ENCODE peak calls at places on chromosomes 5 and 9, in five cellular contexts. E is MCF 10A, K is mucosa of gallbladder, T is BJ, J is HuH-7. C is an unnamed sample.

GRCh38 chr9:132042324-132042723 is 37.3 kb downstream of the MED27 start:
- DNase-seq in K (no peak), T (peak), J (no peak), E (peak), C (no peak)

GRCh38 chr5:60287174-60287771 is 393.7 kb upstream of the PDE4D start:
- DNase-seq in J (peak), E (peak), K (no peak), T (no peak), C (peak)

GRCh38 chr5:158013303-158013702 is 154.4 kb upstream of the CLINT1 start:
- DNase-seq in J (no peak), K (no peak), E (no peak), T (no peak), C (peak)

GRCh38 chr9:110440161-110440560 is 102.5 kb upstream of the TXNDC8 start:
- DNase-seq in K (no peak), J (no peak), E (peak), T (peak), C (no peak)

GRCh38 chr5:65663804-65664521 is 39.1 kb downstream of the SHLD3 start:
- DNase-seq in J (peak), K (no peak), E (peak), T (no peak), C (no peak)

GRCh38 chr5:116536279-116537161 is 38.1 kb downstream of the SEMA6A start:
- DNase-seq in J (peak), T (no peak), K (peak), E (no peak), C (no peak)

GRCh38 chr5:132369012-132369470 is 469 bp upstream of the SLC22A5 start:
- DNase-seq in E (no peak), J (no peak), K (no peak), T (no peak), C (peak)

GRCh38 chr9:137300607-137301085 is 1.4 kb downstream of the NRARP start:
- DNase-seq in J (no peak), K (no peak), T (no peak), E (no peak), C (peak)

GRCh38 chr5:138544171-138545134 is 1.4 kb upstream of the ETF1 start:
- DNase-seq in T (no peak), J (no peak), E (no peak), K (no peak), C (no peak)

GRCh38 chr9:129929467-129930125 is 94.3 kb downstream of the USP20 start:
- DNase-seq in T (no peak), J (no peak), E (peak), K (no peak), C (no peak)

GRCh38 chr5:32725994-32726659 is 15.0 kb downstream of the NPR3 start:
- DNase-seq in J (no peak), T (no peak), E (no peak), K (no peak), C (no peak)

GRCh38 chr9:86947146-86948081 is at the start of gene GAS1:
- DNase-seq in K (peak), T (peak), E (peak), J (peak), C (peak)

GRCh38 chr9:83060557-83060956 is 2.4 kb downstream of the RASEF start:
- DNase-seq in K (no peak), E (no peak), J (no peak), T (no peak), C (no peak)

GRCh38 chr5:14308384-14309154 is 165.4 kb downstream of the TRIO start:
- DNase-seq in K (no peak), J (no peak), E (no peak), T (no peak), C (no peak)

GRCh38 chr9:25700430-25700829 is 22.2 kb upstream of the TUSC1 start:
- DNase-seq in K (no peak), T (no peak), E (no peak), J (no peak), C (no peak)

GRCh38 chr5:166493627-166494026 is 1797.8 kb upstream of the WWC1 start:
- DNase-seq in E (no peak), J (no peak), T (no peak), K (no peak), C (no peak)

GRCh38 chr9:134328841-134329575 is 2.8 kb downstream of the RXRA start:
- DNase-seq in T (no peak), E (no peak), K (no peak), J (peak), C (no peak)

C was measured in HAP-1.